ENCODE peak calls at places on chromosomes 5 and 9, in eight cellular contexts. R is breast epithelium; Z is DND-41; A is uterus; L is IMR-90; T is CD8-positive, alpha-beta T cell; O is stomach; P is pancreas. F is an unnamed sample.

GRCh38 chr5:135569755-135570452 is 8.9 kb downstream of the CXCL14 start:
- DNase-seq in R (no peak), Z (no peak), A (no peak), L (peak; percentile 36), T (no peak), O (peak; percentile 45), P (no peak), F (peak; percentile 48)

GRCh38 chr9:87708989-87709706 is 16.8 kb upstream of the CTSL start:
- DNase-seq in R (no peak), Z (no peak), A (no peak), L (no peak), T (no peak), O (no peak), P (no peak), F (no peak)

GRCh38 chr9:87370003-87370685 is 127.5 kb upstream of the DAPK1 start:
- DNase-seq in R (no peak), Z (no peak), A (no peak), L (no peak), T (no peak), O (no peak), P (no peak), F (no peak)

GRCh38 chr5:142048272-142048671 is 35.4 kb upstream of the GNPDA1 start:
- DNase-seq in R (no peak), Z (no peak), A (no peak), L (no peak), T (no peak), O (no peak), P (no peak), F (no peak)

GRCh38 chr5:115459844-115460243 is 84.7 kb downstream of the FEM1C start:
- DNase-seq in R (no peak), Z (no peak), A (no peak), L (peak; percentile 61), T (no peak), O (no peak), P (no peak), F (peak; percentile 55)

GRCh38 chr9:5910413-5911057 is 19.8 kb downstream of the MLANA start:
- DNase-seq in R (no peak), Z (no peak), A (no peak), L (no peak), T (no peak), O (no peak), P (no peak), F (peak; percentile 7)

GRCh38 chr9:98083059-98083458 is 26.5 kb downstream of the NANS start:
- DNase-seq in R (no peak), Z (no peak), A (no peak), L (peak; percentile 46), T (no peak), O (no peak), P (no peak), F (no peak)

GRCh38 chr5:19104963-19105362 is 883.0 kb downstream of the CDH18 start:
- DNase-seq in R (no peak), Z (no peak), A (no peak), L (no peak), T (no peak), O (no peak), P (no peak), F (peak; percentile 2)

GRCh38 chr9:125637264-125637663 is 69.7 kb downstream of the MAPKAP1 start:
- DNase-seq in R (no peak), Z (no peak), A (no peak), L (no peak), T (no peak), O (no peak), P (no peak), F (no peak)

GRCh38 chr9:16282216-16282615 is 588.3 kb downstream of the BNC2 start:
- DNase-seq in R (no peak), Z (no peak), A (no peak), L (peak; percentile 75), T (no peak), O (no peak), P (no peak), F (peak; percentile 12)

GRCh38 chr5:82298668-82299067 is 20.5 kb upstream of the RPS23 start:
- DNase-seq in R (no peak), Z (no peak), A (no peak), L (no peak), T (no peak), O (no peak), P (no peak), F (peak; percentile 47)

GRCh38 chr5:135214897-135215616 is 181.0 kb upstream of the PITX1 start:
- DNase-seq in R (peak; percentile 9), Z (no peak), A (no peak), L (peak; percentile 60), T (no peak), O (peak; percentile 21), P (no peak), F (no peak)

GRCh38 chr5:160287378-160288051 is 24.8 kb downstream of the CCNJL start:
- DNase-seq in R (peak; percentile 52), Z (no peak), A (no peak), L (no peak), T (no peak), O (peak; percentile 92), P (peak; percentile 72), F (peak; percentile 57)

DNA sequence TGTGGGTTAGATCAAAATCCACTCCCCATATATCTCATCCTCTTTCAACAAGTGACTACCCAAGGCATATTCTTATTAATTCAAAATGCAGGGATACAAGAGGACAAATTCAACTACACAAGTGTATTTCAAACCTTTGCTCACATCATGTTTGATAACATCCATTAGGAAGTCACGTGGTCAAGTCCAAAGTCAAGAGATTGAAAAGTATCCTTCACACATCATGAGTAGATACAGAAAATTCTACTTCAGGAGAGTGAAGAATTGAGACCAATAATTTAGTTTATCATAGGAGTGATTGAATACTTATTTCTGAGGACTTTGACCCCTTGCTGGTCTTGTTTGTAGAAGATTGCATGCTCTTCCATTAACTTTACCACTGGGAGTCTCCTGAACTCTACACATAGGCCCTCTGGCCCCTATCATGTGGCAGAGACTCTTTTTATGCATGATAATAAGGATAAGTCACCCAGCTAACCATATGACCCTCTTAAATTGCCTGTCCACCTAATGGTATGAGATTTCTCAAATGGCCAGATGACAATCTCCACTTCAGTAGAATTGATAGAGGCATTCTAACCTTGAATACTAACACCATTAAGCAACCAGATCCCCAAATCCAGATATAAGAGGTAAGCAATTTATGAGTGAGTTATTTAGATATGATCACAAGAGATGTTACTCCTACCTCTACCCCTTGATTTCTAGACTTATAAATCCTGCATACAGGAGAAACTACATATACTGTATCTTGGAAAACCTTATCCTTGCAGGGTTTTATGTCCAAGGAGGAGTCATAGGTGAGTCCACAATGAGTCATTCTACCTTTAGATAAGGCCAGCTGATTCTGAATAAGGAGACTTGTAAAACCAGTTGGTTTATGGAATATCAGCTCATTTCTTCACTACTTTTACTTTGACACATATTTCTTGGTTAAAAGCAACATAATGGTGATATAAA is 26.6 kb upstream of the SLC46A2 start:
- DNase-seq in R (no peak), Z (no peak), A (no peak), L (no peak), T (no peak), O (no peak), P (no peak), F (peak; percentile 94)
- TF ChIP-seq CTCF in R (no peak), Z (no peak), A (no peak), L (no peak), T (no peak), O (no peak), P (no peak), F (no peak)

DNA sequence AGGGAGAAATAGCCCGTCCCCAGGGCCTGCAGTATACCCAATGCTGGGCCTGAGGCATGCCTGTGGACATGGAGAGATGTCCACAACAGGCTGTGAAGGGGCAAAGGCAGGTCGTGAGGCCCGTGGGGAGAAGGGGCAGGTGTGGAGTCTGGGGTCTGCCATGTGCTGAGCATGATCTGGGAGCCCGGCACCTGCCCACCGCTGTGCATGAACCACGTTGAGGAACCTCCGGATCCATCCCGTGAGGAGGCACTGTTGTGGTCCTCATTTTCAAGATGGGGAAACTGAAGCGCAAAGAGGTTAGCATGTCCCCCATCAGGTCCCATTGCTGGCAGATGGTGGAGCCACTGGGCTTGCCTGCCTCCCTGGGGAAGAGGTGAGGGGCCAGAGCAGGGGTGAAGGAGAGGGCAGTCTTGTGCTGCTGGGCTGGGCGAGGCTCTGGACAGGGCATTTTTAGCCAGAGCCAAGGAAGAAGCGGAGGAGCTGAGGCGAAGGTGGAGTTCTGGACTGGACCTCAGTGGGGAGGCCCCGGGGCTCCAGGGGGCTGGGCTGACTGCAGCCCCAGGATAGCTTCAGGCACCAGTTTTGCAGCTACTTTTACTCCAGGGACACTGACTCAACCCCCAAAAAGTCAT is 46.5 kb downstream of the LRSAM1 start:
- DNase-seq in R (no peak), Z (no peak), A (no peak), L (no peak), T (no peak), O (no peak), P (no peak), F (no peak)
- H3K36me3 ChIP-seq in R (no peaks in the 10 kb centered on the region), Z (peaks cover 21% of the 10 kb centered on the region), A (no peaks in the 10 kb centered on the region), L (peaks cover 56% of the 10 kb centered on the region), T (peaks cover 13% of the 10 kb centered on the region), O (peaks cover 30% of the 10 kb centered on the region), P (peaks cover 13% of the 10 kb centered on the region), F (peaks cover 17% of the 10 kb centered on the region)

GRCh38 chr9:111924281-111924680 is 27.7 kb downstream of the UGCG start:
- DNase-seq in R (no peak), Z (no peak), A (no peak), L (no peak), T (no peak), O (no peak), P (no peak), F (peak; percentile 82)

GRCh38 chr9:111928342-111928720 is 31.7 kb downstream of the UGCG start:
- DNase-seq in R (no peak), Z (no peak), A (no peak), L (peak; percentile 61), T (no peak), O (no peak), P (no peak), F (no peak)

GRCh38 chr9:111925017-111925770 is 28.6 kb downstream of the UGCG start:
- DNase-seq in R (no peak), Z (no peak), A (no peak), L (no peak), T (no peak), O (no peak), P (no peak), F (no peak)

GRCh38 chr9:111925784-111926183 is 29.2 kb downstream of the UGCG start:
- DNase-seq in R (no peak), Z (no peak), A (no peak), L (no peak), T (no peak), O (no peak), P (no peak), F (no peak)

DNA sequence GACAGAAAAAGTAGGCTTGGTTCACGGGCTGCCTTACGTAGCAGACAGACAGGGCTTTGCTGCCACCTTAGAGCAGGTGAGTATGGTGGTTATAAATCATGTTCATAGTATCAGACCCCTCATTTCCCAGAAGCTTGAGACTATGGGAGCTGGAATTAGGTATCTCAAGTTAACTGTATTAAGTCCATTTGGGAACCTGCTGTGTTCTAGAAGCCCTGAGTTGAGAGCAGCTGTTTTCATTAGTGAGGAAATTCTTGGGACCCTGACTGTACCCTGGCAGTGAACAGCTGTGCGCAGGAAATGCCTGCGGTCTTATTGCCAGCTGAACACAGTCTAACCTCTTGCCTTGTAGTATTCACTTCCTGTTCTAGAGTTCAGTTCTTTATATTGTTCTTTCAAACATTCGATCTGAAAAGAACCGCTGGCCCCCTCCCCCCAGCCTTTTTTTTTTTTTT is 29.8 kb downstream of the UGCG start:
- DNase-seq in R (no peak), Z (peak; percentile 85), A (no peak), L (peak; percentile 70), T (peak; percentile 40), O (no peak), P (no peak), F (no peak)
- TF ChIP-seq CTCF in R (no peak), Z (no peak), A (no peak), L (no peak), T (no peak), O (no peak), P (no peak), F (no peak)

GRCh38 chr5:98891591-98891990 is 37.2 kb downstream of the CHD1 start:
- DNase-seq in R (no peak), Z (no peak), A (no peak), L (no peak), T (no peak), O (no peak), P (no peak), F (no peak)
- H3K36me3 ChIP-seq in R (peaks cover 7% of the 10 kb centered on the region), Z (peaks cover 99% of the 10 kb centered on the region), A (no peaks in the 10 kb centered on the region), L (peaks cover 30% of the 10 kb centered on the region), T (peaks cover 53% of the 10 kb centered on the region), O (peaks cover 22% of the 10 kb centered on the region), P (peaks cover 21% of the 10 kb centered on the region), F (peaks cover 11% of the 10 kb centered on the region)

F was measured in bronchial epithelial cell.